ENCODE peak calls at places on chromosomes 3 and 15, in six cellular contexts. One of them, this sample, is unnamed. For H3K27me3, the result is how much of the 10 kb centered on the place peaks cover.

GRCh38 chr3:124510290-124510689 is 220.0 kb upstream of the UMPS start:
- DNase-seq in stomach: no peak
- DNase-seq in bronchial epithelial cell: peak
- DNase-seq in breast epithelium: no peak
- DNase-seq in tibial artery: no peak
- DNase-seq in osteoblast: no peak
- DNase-seq in this sample: no peak

GRCh38 chr15:65082303-65082958 is 5.9 kb downstream of the KBTBD13 start:
- DNase-seq in stomach: no peak
- DNase-seq in bronchial epithelial cell: peak
- DNase-seq in breast epithelium: no peak
- DNase-seq in tibial artery: no peak
- DNase-seq in osteoblast: no peak
- DNase-seq in this sample: no peak

GRCh38 chr3:4322635-4323034 is 19.5 kb downstream of the SETMAR start:
- DNase-seq in stomach: no peak
- DNase-seq in bronchial epithelial cell: peak
- DNase-seq in breast epithelium: no peak
- DNase-seq in tibial artery: no peak
- DNase-seq in osteoblast: no peak
- DNase-seq in this sample: no peak

GRCh38 chr3:15630646-15631350 is 29.3 kb downstream of the BTD start:
- DNase-seq in stomach: no peak
- DNase-seq in bronchial epithelial cell: peak
- DNase-seq in breast epithelium: no peak
- DNase-seq in tibial artery: no peak
- DNase-seq in osteoblast: peak
- DNase-seq in this sample: no peak

GRCh38 chr3:98012974-98013373 is 22.1 kb downstream of the GABRR3 start:
- DNase-seq in stomach: no peak
- DNase-seq in bronchial epithelial cell: peak
- DNase-seq in breast epithelium: no peak
- DNase-seq in tibial artery: no peak
- DNase-seq in osteoblast: no peak
- DNase-seq in this sample: no peak

GRCh38 chr3:128198313-128198712 is 45.0 kb downstream of the EEFSEC start:
- DNase-seq in stomach: no peak
- DNase-seq in bronchial epithelial cell: no peak
- DNase-seq in breast epithelium: no peak
- DNase-seq in tibial artery: peak
- DNase-seq in osteoblast: no peak
- DNase-seq in this sample: no peak

GRCh38 chr3:58021072-58021959 is 13.1 kb downstream of the FLNB start:
- DNase-seq in stomach: no peak
- DNase-seq in bronchial epithelial cell: peak
- DNase-seq in breast epithelium: no peak
- DNase-seq in tibial artery: no peak
- DNase-seq in osteoblast: no peak
- DNase-seq in this sample: no peak

GRCh38 chr15:31461911-31462480 is 135.4 kb downstream of the KLF13 start:
- DNase-seq in stomach: peak
- DNase-seq in bronchial epithelial cell: no peak
- DNase-seq in breast epithelium: no peak
- DNase-seq in tibial artery: no peak
- DNase-seq in osteoblast: peak
- DNase-seq in this sample: no peak

GRCh38 chr15:100099976-100100375 is 241.8 kb downstream of the ADAMTS17 start:
- DNase-seq in stomach: no peak
- DNase-seq in bronchial epithelial cell: no peak
- DNase-seq in breast epithelium: no peak
- DNase-seq in tibial artery: no peak
- DNase-seq in osteoblast: no peak
- DNase-seq in this sample: no peak

GRCh38 chr15:46703871-46704637 is 1013.3 kb upstream of the SEMA6D start:
- DNase-seq in stomach: no peak
- DNase-seq in bronchial epithelial cell: no peak
- DNase-seq in breast epithelium: no peak
- DNase-seq in tibial artery: no peak
- DNase-seq in osteoblast: no peak
- DNase-seq in this sample: no peak

GRCh38 chr15:79436037-79436780 is 4.1 kb downstream of the MINAR1 start:
- DNase-seq in stomach: no peak
- DNase-seq in bronchial epithelial cell: no peak
- DNase-seq in breast epithelium: no peak
- DNase-seq in tibial artery: no peak
- DNase-seq in osteoblast: no peak
- DNase-seq in this sample: no peak

GRCh38 chr15:79434361-79434760 is 2.2 kb downstream of the MINAR1 start:
- DNase-seq in stomach: no peak
- DNase-seq in bronchial epithelial cell: no peak
- DNase-seq in breast epithelium: no peak
- DNase-seq in tibial artery: no peak
- DNase-seq in osteoblast: no peak
- DNase-seq in this sample: no peak

GRCh38 chr15:79439236-79439635 is 7.1 kb downstream of the MINAR1 start:
- DNase-seq in stomach: no peak
- DNase-seq in bronchial epithelial cell: no peak
- DNase-seq in breast epithelium: no peak
- DNase-seq in tibial artery: no peak
- DNase-seq in osteoblast: no peak
- DNase-seq in this sample: no peak

GRCh38 chr15:79440355-79440908 is 8.3 kb downstream of the MINAR1 start:
- DNase-seq in stomach: no peak
- DNase-seq in bronchial epithelial cell: no peak
- DNase-seq in breast epithelium: no peak
- DNase-seq in tibial artery: no peak
- DNase-seq in osteoblast: no peak
- DNase-seq in this sample: no peak

GRCh38 chr15:79437275-79438000 is 5.3 kb downstream of the MINAR1 start:
- DNase-seq in stomach: no peak
- DNase-seq in bronchial epithelial cell: no peak
- DNase-seq in breast epithelium: no peak
- DNase-seq in tibial artery: no peak
- DNase-seq in osteoblast: peak
- DNase-seq in this sample: no peak
- H3K27me3 ChIP-seq in stomach: under half
- H3K27me3 ChIP-seq in bronchial epithelial cell: under half
- H3K27me3 ChIP-seq in breast epithelium: under half
- H3K27me3 ChIP-seq in tibial artery: under half
- H3K27me3 ChIP-seq in osteoblast: under half
- H3K27me3 ChIP-seq in this sample: under half

DNA sequence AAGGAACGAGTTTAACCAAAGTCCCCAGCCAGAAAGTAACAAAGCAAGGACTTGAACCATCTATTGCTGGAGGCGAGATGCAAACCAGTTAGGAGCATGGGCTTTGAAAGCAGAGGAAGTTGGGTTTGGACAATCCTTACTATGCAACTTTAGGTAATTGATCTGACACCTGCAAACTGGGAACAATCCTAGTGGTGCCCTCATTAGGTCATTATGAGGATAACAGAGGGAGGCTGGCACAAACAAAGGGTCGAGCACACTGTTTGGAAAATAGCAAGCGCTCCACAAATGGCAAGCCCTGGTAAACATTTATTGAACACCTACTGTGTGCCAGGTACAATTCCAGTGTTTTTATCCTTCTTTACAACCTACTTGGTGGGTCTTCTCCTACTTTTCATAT is 45.6 kb downstream of the WNT5A start:
- DNase-seq in stomach: no peak
- DNase-seq in bronchial epithelial cell: no peak
- DNase-seq in breast epithelium: no peak
- DNase-seq in tibial artery: no peak
- DNase-seq in osteoblast: no peak
- DNase-seq in this sample: no peak
- TF ChIP-seq CTCF in stomach: no peak
- TF ChIP-seq CTCF in bronchial epithelial cell: no peak
- TF ChIP-seq CTCF in breast epithelium: no peak
- TF ChIP-seq CTCF in tibial artery: no peak
- TF ChIP-seq CTCF in osteoblast: no peak
- TF ChIP-seq CTCF in this sample: no peak

GRCh38 chr15:73755946-73756345 is 2.8 kb upstream of the INSYN1 start:
- DNase-seq in stomach: no peak
- DNase-seq in bronchial epithelial cell: no peak
- DNase-seq in breast epithelium: no peak
- DNase-seq in tibial artery: no peak
- DNase-seq in osteoblast: peak
- DNase-seq in this sample: no peak
- H3K27me3 ChIP-seq in stomach: under half
- H3K27me3 ChIP-seq in bronchial epithelial cell: under half
- H3K27me3 ChIP-seq in breast epithelium: under half
- H3K27me3 ChIP-seq in tibial artery: half or more
- H3K27me3 ChIP-seq in osteoblast: half or more
- H3K27me3 ChIP-seq in this sample: under half

GRCh38 chr3:8279476-8279875 is 222.1 kb upstream of the LMCD1 start:
- DNase-seq in stomach: no peak
- DNase-seq in bronchial epithelial cell: no peak
- DNase-seq in breast epithelium: no peak
- DNase-seq in tibial artery: no peak
- DNase-seq in osteoblast: no peak
- DNase-seq in this sample: no peak
- TF ChIP-seq CTCF in stomach: no peak
- TF ChIP-seq CTCF in bronchial epithelial cell: no peak
- TF ChIP-seq CTCF in breast epithelium: no peak
- TF ChIP-seq CTCF in tibial artery: no peak
- TF ChIP-seq CTCF in osteoblast: no peak
- TF ChIP-seq CTCF in this sample: no peak

DNA sequence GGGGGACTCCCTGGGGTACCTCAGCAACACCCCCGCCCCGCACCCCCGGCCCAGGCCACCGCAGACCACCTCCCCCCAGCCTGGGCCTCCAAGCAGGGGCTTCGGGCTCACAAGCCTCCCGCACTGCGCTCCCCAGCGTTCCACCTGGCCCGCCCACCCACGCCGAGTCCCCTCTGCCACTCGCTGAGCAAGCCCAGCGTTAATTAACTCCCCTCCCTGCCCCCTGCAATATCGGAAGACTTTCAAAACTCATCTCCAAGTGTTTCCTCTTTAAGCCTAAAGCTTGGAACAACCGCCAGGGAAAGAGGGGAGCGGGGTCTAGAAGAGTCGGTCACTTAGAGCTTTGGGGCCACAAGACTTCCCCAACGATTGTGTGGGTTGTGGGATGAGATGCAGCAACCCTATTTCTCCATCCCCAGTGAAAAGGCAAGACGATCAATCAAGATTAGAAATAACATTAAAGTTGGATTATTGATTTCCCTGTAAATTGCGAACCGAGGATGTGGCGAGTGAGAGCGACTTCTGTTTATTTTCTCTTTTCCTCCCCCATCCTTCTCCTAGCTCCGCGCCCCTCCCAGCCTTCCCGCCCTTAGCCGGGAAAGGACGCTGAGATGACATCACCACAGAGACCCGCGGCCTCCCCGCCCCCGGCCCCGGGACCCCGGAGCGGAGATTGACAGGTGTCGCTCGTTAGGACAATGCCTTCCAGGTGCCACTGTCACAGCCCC is 30.2 kb downstream of the NR2F2 start:
- DNase-seq in stomach: peak
- DNase-seq in bronchial epithelial cell: no peak
- DNase-seq in breast epithelium: no peak
- DNase-seq in tibial artery: no peak
- DNase-seq in osteoblast: peak
- DNase-seq in this sample: no peak
- H3K27me3 ChIP-seq in stomach: under half
- H3K27me3 ChIP-seq in bronchial epithelial cell: under half
- H3K27me3 ChIP-seq in breast epithelium: half or more
- H3K27me3 ChIP-seq in tibial artery: under half
- H3K27me3 ChIP-seq in osteoblast: half or more
- H3K27me3 ChIP-seq in this sample: under half

GRCh38 chr3:67901681-67902080 is 247.3 kb upstream of the SUCLG2 start:
- DNase-seq in stomach: no peak
- DNase-seq in bronchial epithelial cell: no peak
- DNase-seq in breast epithelium: no peak
- DNase-seq in tibial artery: no peak
- DNase-seq in osteoblast: no peak
- DNase-seq in this sample: no peak
- TF ChIP-seq CTCF in stomach: no peak
- TF ChIP-seq CTCF in bronchial epithelial cell: no peak
- TF ChIP-seq CTCF in breast epithelium: no peak
- TF ChIP-seq CTCF in tibial artery: no peak
- TF ChIP-seq CTCF in osteoblast: no peak
- TF ChIP-seq CTCF in this sample: peak

GRCh38 chr3:27713066-27713400 is 9.1 kb downstream of the EOMES start:
- DNase-seq in stomach: no peak
- DNase-seq in bronchial epithelial cell: no peak
- DNase-seq in breast epithelium: no peak
- DNase-seq in tibial artery: no peak
- DNase-seq in osteoblast: peak
- DNase-seq in this sample: no peak

GRCh38 chr3:27715454-27715806 is 6.7 kb downstream of the EOMES start:
- DNase-seq in stomach: no peak
- DNase-seq in bronchial epithelial cell: no peak
- DNase-seq in breast epithelium: no peak
- DNase-seq in tibial artery: no peak
- DNase-seq in osteoblast: no peak
- DNase-seq in this sample: no peak

GRCh38 chr3:27713435-27713880 is 8.7 kb downstream of the EOMES start:
- DNase-seq in stomach: no peak
- DNase-seq in bronchial epithelial cell: no peak
- DNase-seq in breast epithelium: no peak
- DNase-seq in tibial artery: no peak
- DNase-seq in osteoblast: peak
- DNase-seq in this sample: no peak

GRCh38 chr3:27714692-27715453 is 7.2 kb downstream of the EOMES start:
- DNase-seq in stomach: peak
- DNase-seq in bronchial epithelial cell: no peak
- DNase-seq in breast epithelium: no peak
- DNase-seq in tibial artery: no peak
- DNase-seq in osteoblast: no peak
- DNase-seq in this sample: peak

GRCh38 chr3:27714101-27714526 is 8.0 kb downstream of the EOMES start:
- DNase-seq in stomach: no peak
- DNase-seq in bronchial epithelial cell: no peak
- DNase-seq in breast epithelium: no peak
- DNase-seq in tibial artery: no peak
- DNase-seq in osteoblast: no peak
- DNase-seq in this sample: no peak
- H3K27me3 ChIP-seq in stomach: under half
- H3K27me3 ChIP-seq in bronchial epithelial cell: under half
- H3K27me3 ChIP-seq in breast epithelium: under half
- H3K27me3 ChIP-seq in tibial artery: half or more
- H3K27me3 ChIP-seq in osteoblast: half or more
- H3K27me3 ChIP-seq in this sample: under half